ENCODE peak calls at places on chromosomes 7 and 10, in seven cellular contexts. D is dorsolateral prefrontal cortex, G is endodermal cell, A is RWPE1, M is astrocyte of the cerebellum, Z is RWPE2, L is A673. T is an unnamed sample.

GRCh38 chr10:14507156-14507555 is 176.4 kb upstream of the FRMD4A start:
- DNase-seq in D (no peak), G (no peak), A (no peak), M (no peak), Z (no peak), L (no peak), T (no peak)

GRCh38 chr7:150379590-150380379 is 655 bp downstream of the ZNF775 start:
- DNase-seq in D (no peak), G (peak; percentile 81), A (no peak), M (no peak), Z (no peak), L (no peak), T (no peak)

GRCh38 chr7:11835260-11835659 is 3.3 kb upstream of the THSD7A start:
- DNase-seq in D (no peak), G (no peak), A (no peak), M (no peak), Z (no peak), L (no peak), T (no peak)

GRCh38 chr7:23864984-23865383 is 155.0 kb downstream of the STK31 start:
- DNase-seq in D (no peak), G (no peak), A (peak; percentile 62), M (no peak), Z (no peak), L (no peak), T (no peak)

GRCh38 chr7:45252248-45252647 is 94.7 kb downstream of the RAMP3 start:
- DNase-seq in D (no peak), G (no peak), A (no peak), M (no peak), Z (no peak), L (no peak), T (no peak)

GRCh38 chr7:151665363-151665762 is 145.7 kb upstream of the RHEB start:
- DNase-seq in D (no peak), G (no peak), A (no peak), M (peak; percentile 73), Z (no peak), L (no peak), T (no peak)

GRCh38 chr10:124601016-124601415 is 139.4 kb downstream of the LHPP start:
- DNase-seq in D (no peak), G (no peak), A (no peak), M (no peak), Z (no peak), L (no peak), T (peak; percentile 46)

GRCh38 chr7:47389171-47389922 is 192.6 kb downstream of the TNS3 start:
- DNase-seq in D (no peak), G (no peak), A (no peak), M (no peak), Z (no peak), L (no peak), T (no peak)

GRCh38 chr10:68829494-68829893 is 2.2 kb downstream of the STOX1 start:
- DNase-seq in D (no peak), G (no peak), A (no peak), M (no peak), Z (no peak), L (no peak), T (no peak)

GRCh38 chr7:151862606-151863381 is 14.1 kb downstream of the PRKAG2 start:
- DNase-seq in D (no peak), G (no peak), A (no peak), M (no peak), Z (no peak), L (no peak), T (no peak)

GRCh38 chr7:38902443-38902842 is 6.5 kb downstream of the VPS41 start:
- DNase-seq in D (no peak), G (peak; percentile 55), A (no peak), M (no peak), Z (no peak), L (no peak), T (no peak)

GRCh38 chr7:157555308-157555707 is 218.5 kb downstream of the DNAJB6 start:
- DNase-seq in D (no peak), G (peak; percentile 27), A (no peak), M (no peak), Z (peak; percentile 17), L (no peak), T (peak; percentile 49)

GRCh38 chr10:29681700-29682444 is 47.1 kb upstream of the SVIL start:
- DNase-seq in D (no peak), G (no peak), A (no peak), M (no peak), Z (no peak), L (no peak), T (no peak)

GRCh38 chr7:83413831-83414230 is 235.1 kb downstream of the SEMA3E start:
- DNase-seq in D (no peak), G (no peak), A (no peak), M (no peak), Z (no peak), L (peak; percentile 56), T (no peak)

GRCh38 chr7:51590746-51591145 is 274.1 kb upstream of the COBL start:
- DNase-seq in D (no peak), G (peak; percentile 88), A (no peak), M (no peak), Z (no peak), L (no peak), T (no peak)

DNA sequence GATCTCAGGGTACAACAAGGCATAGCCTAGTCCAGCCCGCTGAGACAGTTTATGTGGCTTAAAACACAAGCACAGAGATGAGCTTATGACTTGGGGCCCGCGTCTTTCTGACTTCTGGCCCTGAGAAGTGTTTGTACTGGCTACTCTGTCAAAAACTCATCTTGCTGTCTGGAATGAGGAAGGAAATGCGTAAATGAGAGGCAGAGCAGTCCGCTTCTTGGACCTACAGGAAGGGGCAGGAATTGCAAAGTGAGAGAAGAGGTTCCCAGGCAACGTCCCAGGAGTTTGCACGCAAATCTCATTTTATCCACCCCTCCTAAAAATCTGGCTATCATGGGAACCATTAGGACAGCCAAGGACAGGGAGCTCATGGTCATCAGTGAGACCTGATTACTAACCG is 5.5 kb downstream of the ANXA11 start:
- DNase-seq in D (no peak), G (peak; percentile 54), A (no peak), M (peak; percentile 19), Z (no peak), L (no peak), T (no peak)
- TF ChIP-seq CTCF in D (peak; percentile 12), G (peak; percentile 46), A (no peak), M (peak; percentile 18), Z (no peak), L (no peak), T (peak; percentile 50)

GRCh38 chr10:93124580-93125318 is 51.1 kb downstream of the CYP26A1 start:
- DNase-seq in D (no peak), G (no peak), A (no peak), M (no peak), Z (no peak), L (no peak), T (no peak)
- TF ChIP-seq CTCF in D (no peak), G (no peak), A (no peak), M (no peak), Z (no peak), L (no peak), T (no peak)

DNA sequence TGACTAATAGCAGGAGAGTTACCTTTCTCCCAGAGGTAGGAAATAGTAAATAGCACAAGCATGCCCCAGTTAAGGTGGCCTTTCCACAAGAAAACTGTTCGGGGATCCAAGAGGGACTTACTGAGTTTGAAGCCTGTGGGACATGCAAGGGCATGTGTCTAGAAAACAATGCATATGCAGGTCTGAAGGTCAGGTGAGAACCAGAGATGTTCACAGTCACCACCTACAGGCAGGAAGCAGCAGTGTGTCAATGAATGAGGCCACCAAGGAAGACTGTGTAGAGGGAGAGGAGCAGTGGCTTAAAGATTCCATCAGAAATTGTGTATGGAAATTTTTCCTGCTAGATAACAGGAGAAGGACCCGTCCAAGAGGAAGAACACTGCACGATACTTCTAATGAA is 66.0 kb downstream of the CALD1 start:
- DNase-seq in D (no peak), G (no peak), A (peak; percentile 34), M (no peak), Z (no peak), L (no peak), T (no peak)
- TF ChIP-seq CTCF in D (no peak), G (peak; percentile 75), A (peak; percentile 30), M (peak; percentile 26), Z (peak; percentile 46), L (peak; percentile 55), T (peak; percentile 64)

GRCh38 chr10:119919823-119920222 is 27.3 kb downstream of the SEC23IP start:
- DNase-seq in D (no peak), G (no peak), A (no peak), M (no peak), Z (no peak), L (no peak), T (no peak)

GRCh38 chr10:119919271-119919670 is 26.7 kb downstream of the SEC23IP start:
- DNase-seq in D (no peak), G (no peak), A (no peak), M (no peak), Z (no peak), L (no peak), T (no peak)

GRCh38 chr10:119917777-119918176 is 25.2 kb downstream of the SEC23IP start:
- DNase-seq in D (no peak), G (no peak), A (no peak), M (no peak), Z (no peak), L (peak; percentile 18), T (no peak)
- TF ChIP-seq CTCF in D (no peak), G (no peak), A (no peak), M (peak; percentile 13), Z (peak; percentile 21), L (peak; percentile 36), T (peak; percentile 67)

DNA sequence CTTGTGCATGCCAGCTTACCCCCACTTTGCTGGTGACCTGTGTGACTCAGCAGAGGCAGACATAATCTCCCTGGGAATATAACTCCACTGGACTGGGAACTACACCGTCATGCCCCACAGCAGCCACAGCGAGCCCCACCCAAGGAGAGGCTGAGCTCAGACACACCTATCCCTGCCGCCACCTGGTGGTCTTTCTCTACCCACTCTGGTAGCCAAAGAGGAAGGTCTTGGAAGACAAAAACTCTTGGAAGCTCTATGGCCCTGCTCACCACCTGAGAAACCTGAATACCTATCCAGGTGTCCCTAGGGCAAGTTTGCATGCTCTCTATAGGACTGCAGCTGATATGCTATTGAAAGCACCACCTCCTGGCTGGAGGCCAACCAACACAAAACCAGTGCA is 48.1 kb downstream of the MYO3A start:
- DNase-seq in D (no peak), G (peak; percentile 63), A (no peak), M (no peak), Z (no peak), L (no peak), T (no peak)
- TF ChIP-seq CTCF in D (no peak), G (no peak), A (no peak), M (no peak), Z (no peak), L (no peak), T (no peak)

T was measured in chondrocyte.